ENCODE peak calls at places on chromosomes 1 and 21, in ten cellular contexts. One of them, this sample, is unnamed.

GRCh38 chr1:77121503-77121902 is 97.7 kb downstream of the PIGK start:
- DNase-seq in MG63: no peak
- DNase-seq in M059J: no peak
- DNase-seq in Ammon's horn: no peak
- DNase-seq in GM13977: no peak
- DNase-seq in ELR: no peak
- DNase-seq in naive thymus-derived CD8-positive, alpha-beta T cell: no peak
- DNase-seq in T follicular helper cell: no peak
- DNase-seq in WTC11: no peak
- DNase-seq in fibroblast of mammary gland: no peak
- DNase-seq in this sample: no peak

GRCh38 chr1:22431965-22432364 is 19.7 kb upstream of the ZBTB40 start:
- DNase-seq in T follicular helper cell: no peak
- DNase-seq in Ammon's horn: no peak
- DNase-seq in fibroblast of mammary gland: no peak
- DNase-seq in ELR: no peak
- DNase-seq in naive thymus-derived CD8-positive, alpha-beta T cell: no peak
- DNase-seq in WTC11: no peak
- DNase-seq in MG63: no peak
- DNase-seq in GM13977: no peak
- DNase-seq in M059J: no peak
- DNase-seq in this sample: no peak

GRCh38 chr1:61318319-61319125 is 236.2 kb downstream of the NFIA start:
- DNase-seq in MG63: peak; percentile 44
- DNase-seq in M059J: peak; percentile 9
- DNase-seq in ELR: peak; percentile 33
- DNase-seq in WTC11: no peak
- DNase-seq in fibroblast of mammary gland: peak; percentile 94
- DNase-seq in T follicular helper cell: no peak
- DNase-seq in GM13977: peak; percentile 45
- DNase-seq in naive thymus-derived CD8-positive, alpha-beta T cell: no peak
- DNase-seq in Ammon's horn: no peak
- DNase-seq in this sample: no peak

GRCh38 chr1:156908541-156908940 is 11.9 kb upstream of the LRRC71 start:
- DNase-seq in fibroblast of mammary gland: no peak
- DNase-seq in naive thymus-derived CD8-positive, alpha-beta T cell: no peak
- DNase-seq in M059J: no peak
- DNase-seq in WTC11: no peak
- DNase-seq in Ammon's horn: no peak
- DNase-seq in MG63: no peak
- DNase-seq in T follicular helper cell: no peak
- DNase-seq in GM13977: no peak
- DNase-seq in ELR: no peak
- DNase-seq in this sample: no peak

GRCh38 chr21:18041012-18041411 is 203.6 kb upstream of the CHODL start:
- DNase-seq in GM13977: no peak
- DNase-seq in MG63: no peak
- DNase-seq in fibroblast of mammary gland: peak; percentile 0
- DNase-seq in Ammon's horn: peak; percentile 21
- DNase-seq in WTC11: peak; percentile 15
- DNase-seq in T follicular helper cell: no peak
- DNase-seq in naive thymus-derived CD8-positive, alpha-beta T cell: no peak
- DNase-seq in M059J: peak; percentile 3
- DNase-seq in ELR: peak; percentile 0
- DNase-seq in this sample: no peak

GRCh38 chr21:29190920-29191319 is 60.5 kb downstream of the MAP3K7CL start:
- DNase-seq in ELR: peak; percentile 33
- DNase-seq in WTC11: no peak
- DNase-seq in MG63: no peak
- DNase-seq in T follicular helper cell: no peak
- DNase-seq in GM13977: no peak
- DNase-seq in M059J: peak; percentile 22
- DNase-seq in fibroblast of mammary gland: peak; percentile 87
- DNase-seq in naive thymus-derived CD8-positive, alpha-beta T cell: no peak
- DNase-seq in Ammon's horn: no peak
- DNase-seq in this sample: no peak

GRCh38 chr1:87511449-87511848 is 182.8 kb downstream of the LMO4 start:
- DNase-seq in GM13977: no peak
- DNase-seq in fibroblast of mammary gland: no peak
- DNase-seq in WTC11: no peak
- DNase-seq in T follicular helper cell: no peak
- DNase-seq in ELR: no peak
- DNase-seq in MG63: no peak
- DNase-seq in naive thymus-derived CD8-positive, alpha-beta T cell: no peak
- DNase-seq in Ammon's horn: no peak
- DNase-seq in M059J: no peak
- DNase-seq in this sample: no peak

GRCh38 chr1:3668585-3669300 is 16.4 kb downstream of the TP73 start:
- DNase-seq in MG63: no peak
- DNase-seq in ELR: no peak
- DNase-seq in naive thymus-derived CD8-positive, alpha-beta T cell: no peak
- DNase-seq in WTC11: peak; percentile 75
- DNase-seq in Ammon's horn: peak; percentile 60
- DNase-seq in M059J: peak; percentile 68
- DNase-seq in T follicular helper cell: no peak
- DNase-seq in GM13977: no peak
- DNase-seq in fibroblast of mammary gland: peak; percentile 16
- DNase-seq in this sample: peak; percentile 92

GRCh38 chr1:228837817-228838716 is 102.8 kb downstream of the RHOU start:
- DNase-seq in T follicular helper cell: no peak
- DNase-seq in M059J: peak; percentile 95
- DNase-seq in MG63: peak; percentile 83
- DNase-seq in GM13977: no peak
- DNase-seq in ELR: peak; percentile 87
- DNase-seq in fibroblast of mammary gland: peak; percentile 91
- DNase-seq in WTC11: no peak
- DNase-seq in Ammon's horn: no peak
- DNase-seq in naive thymus-derived CD8-positive, alpha-beta T cell: no peak
- DNase-seq in this sample: no peak

GRCh38 chr1:112358798-112359408 is 37.1 kb upstream of the CTTNBP2NL start:
- DNase-seq in WTC11: peak; percentile 77
- DNase-seq in M059J: peak; percentile 42
- DNase-seq in ELR: peak; percentile 66
- DNase-seq in T follicular helper cell: no peak
- DNase-seq in MG63: peak; percentile 54
- DNase-seq in GM13977: peak; percentile 49
- DNase-seq in naive thymus-derived CD8-positive, alpha-beta T cell: peak; percentile 16
- DNase-seq in fibroblast of mammary gland: peak; percentile 71
- DNase-seq in Ammon's horn: peak; percentile 86
- DNase-seq in this sample: peak; percentile 9

GRCh38 chr1:185281245-185281644 is 35.8 kb downstream of the IVNS1ABP start:
- DNase-seq in ELR: no peak
- DNase-seq in naive thymus-derived CD8-positive, alpha-beta T cell: peak; percentile 70
- DNase-seq in T follicular helper cell: peak; percentile 4
- DNase-seq in fibroblast of mammary gland: no peak
- DNase-seq in GM13977: no peak
- DNase-seq in M059J: no peak
- DNase-seq in MG63: no peak
- DNase-seq in WTC11: no peak
- DNase-seq in Ammon's horn: no peak
- DNase-seq in this sample: no peak

GRCh38 chr1:180188103-180188506 is 33.4 kb downstream of the QSOX1 start:
- DNase-seq in M059J: peak; percentile 64
- DNase-seq in WTC11: peak; percentile 81
- DNase-seq in naive thymus-derived CD8-positive, alpha-beta T cell: no peak
- DNase-seq in MG63: peak; percentile 55
- DNase-seq in fibroblast of mammary gland: peak; percentile 58
- DNase-seq in GM13977: peak; percentile 65
- DNase-seq in T follicular helper cell: no peak
- DNase-seq in Ammon's horn: peak; percentile 74
- DNase-seq in ELR: peak; percentile 68
- DNase-seq in this sample: peak; percentile 57

GRCh38 chr1:196651637-196652215 is at the start of gene CFH:
- DNase-seq in T follicular helper cell: no peak
- DNase-seq in Ammon's horn: no peak
- DNase-seq in MG63: peak; percentile 6
- DNase-seq in naive thymus-derived CD8-positive, alpha-beta T cell: no peak
- DNase-seq in WTC11: no peak
- DNase-seq in M059J: peak; percentile 84
- DNase-seq in fibroblast of mammary gland: peak; percentile 81
- DNase-seq in GM13977: no peak
- DNase-seq in ELR: peak; percentile 73
- DNase-seq in this sample: no peak

GRCh38 chr1:5949074-5949760 is 43.0 kb downstream of the NPHP4 start:
- DNase-seq in ELR: no peak
- DNase-seq in M059J: no peak
- DNase-seq in T follicular helper cell: no peak
- DNase-seq in MG63: no peak
- DNase-seq in GM13977: no peak
- DNase-seq in fibroblast of mammary gland: no peak
- DNase-seq in Ammon's horn: no peak
- DNase-seq in naive thymus-derived CD8-positive, alpha-beta T cell: no peak
- DNase-seq in WTC11: no peak
- DNase-seq in this sample: peak; percentile 90

GRCh38 chr1:53390736-53391135 is 62.9 kb upstream of the LRP8 start:
- DNase-seq in naive thymus-derived CD8-positive, alpha-beta T cell: no peak
- DNase-seq in fibroblast of mammary gland: no peak
- DNase-seq in M059J: no peak
- DNase-seq in ELR: no peak
- DNase-seq in Ammon's horn: no peak
- DNase-seq in GM13977: no peak
- DNase-seq in WTC11: no peak
- DNase-seq in T follicular helper cell: no peak
- DNase-seq in MG63: no peak
- DNase-seq in this sample: no peak

GRCh38 chr1:43066578-43066977 is 105.5 kb downstream of the EBNA1BP2 start:
- DNase-seq in WTC11: no peak
- DNase-seq in Ammon's horn: no peak
- DNase-seq in fibroblast of mammary gland: no peak
- DNase-seq in GM13977: no peak
- DNase-seq in ELR: no peak
- DNase-seq in naive thymus-derived CD8-positive, alpha-beta T cell: no peak
- DNase-seq in M059J: no peak
- DNase-seq in T follicular helper cell: no peak
- DNase-seq in MG63: no peak
- DNase-seq in this sample: no peak

GRCh38 chr1:201357211-201357610 is 20.3 kb downstream of the TNNT2 start:
- DNase-seq in GM13977: no peak
- DNase-seq in WTC11: no peak
- DNase-seq in M059J: no peak
- DNase-seq in T follicular helper cell: no peak
- DNase-seq in naive thymus-derived CD8-positive, alpha-beta T cell: no peak
- DNase-seq in ELR: no peak
- DNase-seq in Ammon's horn: no peak
- DNase-seq in MG63: no peak
- DNase-seq in fibroblast of mammary gland: no peak
- DNase-seq in this sample: no peak

GRCh38 chr1:1547011-1547410 is 6.6 kb upstream of the TMEM240 start:
- DNase-seq in GM13977: no peak
- DNase-seq in T follicular helper cell: no peak
- DNase-seq in ELR: no peak
- DNase-seq in Ammon's horn: no peak
- DNase-seq in WTC11: no peak
- DNase-seq in naive thymus-derived CD8-positive, alpha-beta T cell: no peak
- DNase-seq in M059J: no peak
- DNase-seq in MG63: no peak
- DNase-seq in fibroblast of mammary gland: no peak
- DNase-seq in this sample: no peak